ENCODE peak calls at places on chromosomes 5 and 9, in six cellular contexts. One of them, this sample, is unnamed.

GRCh38 chr5:164013077-164013670 is 507.8 kb downstream of the MAT2B start:
- DNase-seq in transverse colon: peak
- DNase-seq in A549: peak
- DNase-seq in H9: peak
- DNase-seq in nephron progenitor cell: peak
- DNase-seq in natural killer cell: peak
- DNase-seq in this sample: no peak

GRCh38 chr5:32522429-32523143 is 62.8 kb upstream of the SUB1 start:
- DNase-seq in natural killer cell: no peak
- DNase-seq in nephron progenitor cell: no peak
- DNase-seq in transverse colon: peak
- DNase-seq in H9: no peak
- DNase-seq in A549: no peak
- DNase-seq in this sample: no peak

GRCh38 chr5:135069016-135069770 is 35.2 kb upstream of the PITX1 start:
- DNase-seq in transverse colon: no peak
- DNase-seq in A549: no peak
- DNase-seq in natural killer cell: no peak
- DNase-seq in nephron progenitor cell: no peak
- DNase-seq in H9: no peak
- DNase-seq in this sample: no peak

GRCh38 chr5:83974151-83974822 is 253.6 kb upstream of the HAPLN1 start:
- DNase-seq in nephron progenitor cell: no peak
- DNase-seq in natural killer cell: no peak
- DNase-seq in A549: no peak
- DNase-seq in transverse colon: no peak
- DNase-seq in H9: no peak
- DNase-seq in this sample: no peak

GRCh38 chr5:119031905-119032304 is 39.0 kb upstream of the DMXL1 start:
- DNase-seq in H9: peak
- DNase-seq in natural killer cell: no peak
- DNase-seq in A549: peak
- DNase-seq in nephron progenitor cell: no peak
- DNase-seq in transverse colon: no peak
- DNase-seq in this sample: no peak

GRCh38 chr5:158727771-158728311 is 371.9 kb downstream of the EBF1 start:
- DNase-seq in nephron progenitor cell: no peak
- DNase-seq in natural killer cell: no peak
- DNase-seq in A549: no peak
- DNase-seq in H9: no peak
- DNase-seq in transverse colon: no peak
- DNase-seq in this sample: no peak

GRCh38 chr5:173964491-173964890 is 24.5 kb upstream of the C5orf47 start:
- DNase-seq in natural killer cell: no peak
- DNase-seq in nephron progenitor cell: no peak
- DNase-seq in A549: no peak
- DNase-seq in transverse colon: no peak
- DNase-seq in H9: no peak
- DNase-seq in this sample: no peak

GRCh38 chr9:131675437-131676022 is 64.3 kb downstream of the RAPGEF1 start:
- DNase-seq in H9: no peak
- DNase-seq in nephron progenitor cell: no peak
- DNase-seq in natural killer cell: no peak
- DNase-seq in A549: no peak
- DNase-seq in transverse colon: no peak
- DNase-seq in this sample: no peak

GRCh38 chr5:132022737-132023136 is 11.3 kb upstream of the ACSL6 start:
- DNase-seq in H9: no peak
- DNase-seq in A549: no peak
- DNase-seq in natural killer cell: no peak
- DNase-seq in transverse colon: no peak
- DNase-seq in nephron progenitor cell: no peak
- DNase-seq in this sample: no peak

GRCh38 chr5:61440596-61440995 is 108.5 kb downstream of the ZSWIM6 start:
- DNase-seq in nephron progenitor cell: no peak
- DNase-seq in transverse colon: no peak
- DNase-seq in A549: no peak
- DNase-seq in natural killer cell: no peak
- DNase-seq in H9: no peak
- DNase-seq in this sample: no peak

GRCh38 chr5:143758750-143759149 is 53.2 kb upstream of the HMHB1 start:
- DNase-seq in H9: no peak
- DNase-seq in A549: no peak
- DNase-seq in natural killer cell: no peak
- DNase-seq in transverse colon: no peak
- DNase-seq in nephron progenitor cell: no peak
- DNase-seq in this sample: no peak

GRCh38 chr9:95570150-95570549 is 53.4 kb upstream of the PTCH1 start:
- DNase-seq in transverse colon: no peak
- DNase-seq in A549: no peak
- DNase-seq in H9: no peak
- DNase-seq in nephron progenitor cell: no peak
- DNase-seq in natural killer cell: no peak
- DNase-seq in this sample: no peak

GRCh38 chr5:150609843-150610584 is 30.4 kb upstream of the SYNPO start:
- DNase-seq in A549: no peak
- DNase-seq in natural killer cell: no peak
- DNase-seq in transverse colon: peak
- DNase-seq in nephron progenitor cell: no peak
- DNase-seq in H9: no peak
- DNase-seq in this sample: no peak

GRCh38 chr9:69157751-69158466 is 16.2 kb upstream of the TJP2 start:
- DNase-seq in A549: no peak
- DNase-seq in H9: peak
- DNase-seq in transverse colon: no peak
- DNase-seq in natural killer cell: no peak
- DNase-seq in nephron progenitor cell: no peak
- DNase-seq in this sample: no peak

GRCh38 chr5:173857231-173857630 is 30.9 kb upstream of the CPEB4 start:
- DNase-seq in transverse colon: no peak
- DNase-seq in nephron progenitor cell: peak
- DNase-seq in H9: no peak
- DNase-seq in A549: no peak
- DNase-seq in natural killer cell: no peak
- DNase-seq in this sample: no peak

GRCh38 chr5:54969856-54970828 is 15.3 kb downstream of the ESM1 start:
- DNase-seq in transverse colon: no peak
- DNase-seq in H9: no peak
- DNase-seq in A549: no peak
- DNase-seq in nephron progenitor cell: no peak
- DNase-seq in natural killer cell: no peak
- DNase-seq in this sample: no peak

GRCh38 chr5:32760091-32760509 is 49.0 kb downstream of the NPR3 start:
- DNase-seq in transverse colon: no peak
- DNase-seq in H9: no peak
- DNase-seq in nephron progenitor cell: no peak
- DNase-seq in natural killer cell: no peak
- DNase-seq in A549: peak
- DNase-seq in this sample: no peak

GRCh38 chr5:72661405-72661804 is 154.2 kb upstream of the ZNF366 start:
- DNase-seq in A549: peak
- DNase-seq in natural killer cell: no peak
- DNase-seq in H9: no peak
- DNase-seq in transverse colon: no peak
- DNase-seq in nephron progenitor cell: no peak
- DNase-seq in this sample: no peak

GRCh38 chr5:40334242-40334635 is 345.5 kb upstream of the PTGER4 start:
- DNase-seq in H9: no peak
- DNase-seq in A549: no peak
- DNase-seq in natural killer cell: no peak
- DNase-seq in transverse colon: no peak
- DNase-seq in nephron progenitor cell: no peak
- DNase-seq in this sample: no peak

GRCh38 chr5:169745441-169746146 is 108.5 kb downstream of the DOCK2 start:
- DNase-seq in H9: no peak
- DNase-seq in A549: no peak
- DNase-seq in natural killer cell: no peak
- DNase-seq in nephron progenitor cell: no peak
- DNase-seq in transverse colon: no peak
- DNase-seq in this sample: no peak

GRCh38 chr9:35096035-35096849 is at the start of gene PIGO:
- DNase-seq in transverse colon: peak
- DNase-seq in natural killer cell: peak
- DNase-seq in A549: peak
- DNase-seq in H9: peak
- DNase-seq in nephron progenitor cell: peak
- DNase-seq in this sample: peak

GRCh38 chr5:171595801-171596231 is 176.4 kb downstream of the FGF18 start:
- DNase-seq in H9: peak
- DNase-seq in nephron progenitor cell: no peak
- DNase-seq in A549: peak
- DNase-seq in transverse colon: no peak
- DNase-seq in natural killer cell: no peak
- DNase-seq in this sample: no peak

GRCh38 chr5:145752947-145753346 is 82.2 kb downstream of the PRELID2 start:
- DNase-seq in H9: no peak
- DNase-seq in natural killer cell: no peak
- DNase-seq in transverse colon: no peak
- DNase-seq in nephron progenitor cell: no peak
- DNase-seq in A549: no peak
- DNase-seq in this sample: no peak
- TF ChIP-seq CTCF in H9: no peak
- TF ChIP-seq CTCF in natural killer cell: no peak
- TF ChIP-seq CTCF in transverse colon: no peak
- TF ChIP-seq CTCF in nephron progenitor cell: no peak
- TF ChIP-seq CTCF in A549: no peak
- TF ChIP-seq CTCF in this sample: no peak

DNA sequence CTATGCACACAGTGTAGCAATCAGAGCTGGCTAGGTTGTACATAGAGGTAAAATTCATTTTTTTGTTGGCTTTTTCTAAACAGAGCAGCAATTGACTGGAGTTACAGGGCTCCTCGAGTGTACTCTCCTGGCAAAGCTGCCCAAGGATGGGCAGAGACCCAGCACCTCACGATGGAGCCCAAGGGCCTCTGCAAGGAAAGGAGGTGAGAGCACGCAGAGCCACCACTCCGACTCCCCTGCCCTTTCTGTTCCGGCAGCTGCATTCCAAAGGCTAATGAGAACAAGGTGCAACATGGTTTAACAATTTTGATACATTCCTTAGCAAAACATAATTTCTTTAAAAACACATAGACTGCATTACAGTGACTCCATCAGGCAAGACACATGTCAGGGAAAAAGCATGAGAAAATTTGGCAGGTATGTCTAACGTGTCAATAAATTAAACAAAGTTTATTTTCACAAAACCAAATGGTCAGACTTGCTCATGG is 47.5 kb downstream of the SAXO1 start:
- DNase-seq in nephron progenitor cell: peak
- DNase-seq in H9: no peak
- DNase-seq in transverse colon: no peak
- DNase-seq in natural killer cell: no peak
- DNase-seq in A549: no peak
- DNase-seq in this sample: no peak
- TF ChIP-seq CTCF in nephron progenitor cell: no peak
- TF ChIP-seq CTCF in H9: no peak
- TF ChIP-seq CTCF in transverse colon: no peak
- TF ChIP-seq CTCF in natural killer cell: no peak
- TF ChIP-seq CTCF in A549: no peak
- TF ChIP-seq CTCF in this sample: no peak

GRCh38 chr5:125834438-125835147 is 588.6 kb upstream of the GRAMD2B start:
- DNase-seq in H9: no peak
- DNase-seq in nephron progenitor cell: no peak
- DNase-seq in transverse colon: no peak
- DNase-seq in A549: no peak
- DNase-seq in natural killer cell: no peak
- DNase-seq in this sample: no peak

GRCh38 chr5:125823572-125823971 is 599.6 kb upstream of the GRAMD2B start:
- DNase-seq in A549: no peak
- DNase-seq in transverse colon: no peak
- DNase-seq in natural killer cell: no peak
- DNase-seq in nephron progenitor cell: no peak
- DNase-seq in H9: no peak
- DNase-seq in this sample: no peak

GRCh38 chr5:125826214-125826613 is 597.0 kb upstream of the GRAMD2B start:
- DNase-seq in transverse colon: no peak
- DNase-seq in A549: no peak
- DNase-seq in natural killer cell: no peak
- DNase-seq in nephron progenitor cell: no peak
- DNase-seq in H9: peak
- DNase-seq in this sample: no peak

GRCh38 chr5:125829349-125829748 is 593.9 kb upstream of the GRAMD2B start:
- DNase-seq in natural killer cell: no peak
- DNase-seq in nephron progenitor cell: no peak
- DNase-seq in A549: no peak
- DNase-seq in transverse colon: no peak
- DNase-seq in H9: no peak
- DNase-seq in this sample: peak
- TF ChIP-seq CTCF in natural killer cell: no peak
- TF ChIP-seq CTCF in nephron progenitor cell: no peak
- TF ChIP-seq CTCF in A549: no peak
- TF ChIP-seq CTCF in transverse colon: no peak
- TF ChIP-seq CTCF in H9: no peak
- TF ChIP-seq CTCF in this sample: no peak

GRCh38 chr5:101838329-101838964 is 457.6 kb downstream of the SLCO4C1 start:
- DNase-seq in transverse colon: no peak
- DNase-seq in natural killer cell: no peak
- DNase-seq in H9: no peak
- DNase-seq in nephron progenitor cell: no peak
- DNase-seq in A549: no peak
- DNase-seq in this sample: no peak
- TF ChIP-seq CTCF in transverse colon: no peak
- TF ChIP-seq CTCF in natural killer cell: no peak
- TF ChIP-seq CTCF in H9: no peak
- TF ChIP-seq CTCF in nephron progenitor cell: no peak
- TF ChIP-seq CTCF in A549: no peak
- TF ChIP-seq CTCF in this sample: no peak

GRCh38 chr5:30438785-30439184 is 754.7 kb upstream of the CDH6 start:
- DNase-seq in H9: no peak
- DNase-seq in A549: no peak
- DNase-seq in natural killer cell: no peak
- DNase-seq in nephron progenitor cell: no peak
- DNase-seq in transverse colon: no peak
- DNase-seq in this sample: no peak
- TF ChIP-seq CTCF in H9: peak
- TF ChIP-seq CTCF in A549: no peak
- TF ChIP-seq CTCF in natural killer cell: no peak
- TF ChIP-seq CTCF in nephron progenitor cell: no peak
- TF ChIP-seq CTCF in transverse colon: no peak
- TF ChIP-seq CTCF in this sample: no peak

This sample was measured in activated B cell treated with CpG ODN at 0.5 μM for 24 hours.